ENCODE peak calls at places on chromosomes 11 and 22, in ten cellular contexts. P is A549; L is caudate nucleus; X is AG04450; A is GM23248; T is heart right ventricle; N is CD8-positive, alpha-beta T cell; C is hepatocyte; O is cardiac muscle cell; J is effector memory CD4-positive, alpha-beta T cell. K is an unnamed sample.

GRCh38 chr11:133942594-133942993 is 14.2 kb downstream of the IGSF9B start:
- DNase-seq in L (no peak), P (no peak), J (no peak), A (no peak), X (no peak), T (no peak), C (no peak), O (no peak), N (no peak), K (no peak)

GRCh38 chr22:20571078-20571503 is 63.7 kb downstream of the MED15 start:
- DNase-seq in L (no peak), O (no peak), A (no peak), C (no peak), J (no peak), N (no peak), T (no peak), P (no peak), X (no peak), K (no peak)

GRCh38 chr11:87031433-87032170 is 6.1 kb upstream of the TMEM135 start:
- DNase-seq in J (no peak), P (no peak), L (no peak), N (no peak), T (no peak), O (no peak), A (no peak), C (no peak), X (no peak), K (no peak)

GRCh38 chr11:26286472-26287066 is 45.4 kb upstream of the ANO3 start:
- DNase-seq in O (peak; percentile 53), P (no peak), N (no peak), X (no peak), C (peak; percentile 50), T (no peak), A (peak; percentile 37), L (no peak), J (no peak), K (no peak)

GRCh38 chr22:43008509-43008908 is 6.4 kb downstream of the PACSIN2 start:
- DNase-seq in O (no peak), P (no peak), A (peak; percentile 65), L (no peak), N (no peak), X (no peak), C (no peak), T (no peak), J (no peak), K (no peak)

GRCh38 chr11:6249822-6250555 is 9.6 kb upstream of the CCKBR start:
- DNase-seq in J (no peak), T (peak; percentile 60), P (peak; percentile 36), C (peak; percentile 78), A (peak; percentile 92), O (peak; percentile 96), L (no peak), N (no peak), X (peak; percentile 41), K (no peak)

GRCh38 chr11:10488121-10488580 is 33.1 kb downstream of the AMPD3 start:
- DNase-seq in X (no peak), P (no peak), A (no peak), N (no peak), T (no peak), C (no peak), O (no peak), J (no peak), L (no peak), K (no peak)

GRCh38 chr11:31487848-31488247 is 21.6 kb downstream of the IMMP1L start:
- DNase-seq in J (no peak), C (peak; percentile 30), X (peak; percentile 27), L (no peak), T (no peak), P (no peak), A (peak; percentile 66), O (peak; percentile 81), N (no peak), K (no peak)

GRCh38 chr11:111555255-111555654 is 14.7 kb downstream of the LAYN start:
- DNase-seq in P (no peak), O (no peak), C (no peak), N (no peak), J (no peak), A (peak; percentile 77), T (no peak), X (no peak), L (no peak), K (no peak)

GRCh38 chr11:111549869-111550203 is 9.3 kb downstream of the LAYN start:
- DNase-seq in J (no peak), P (no peak), X (no peak), N (no peak), C (no peak), A (no peak), L (no peak), O (no peak), T (no peak), K (no peak)

GRCh38 chr11:111550258-111550657 is 9.7 kb downstream of the LAYN start:
- DNase-seq in C (no peak), O (no peak), T (no peak), L (no peak), J (no peak), A (no peak), X (no peak), P (no peak), N (no peak), K (no peak)

GRCh38 chr11:111557425-111558111 is 17.0 kb downstream of the LAYN start:
- DNase-seq in O (peak; percentile 61), X (peak; percentile 95), T (no peak), P (no peak), A (peak; percentile 98), J (no peak), N (no peak), L (no peak), C (peak; percentile 45), K (no peak)

DNA sequence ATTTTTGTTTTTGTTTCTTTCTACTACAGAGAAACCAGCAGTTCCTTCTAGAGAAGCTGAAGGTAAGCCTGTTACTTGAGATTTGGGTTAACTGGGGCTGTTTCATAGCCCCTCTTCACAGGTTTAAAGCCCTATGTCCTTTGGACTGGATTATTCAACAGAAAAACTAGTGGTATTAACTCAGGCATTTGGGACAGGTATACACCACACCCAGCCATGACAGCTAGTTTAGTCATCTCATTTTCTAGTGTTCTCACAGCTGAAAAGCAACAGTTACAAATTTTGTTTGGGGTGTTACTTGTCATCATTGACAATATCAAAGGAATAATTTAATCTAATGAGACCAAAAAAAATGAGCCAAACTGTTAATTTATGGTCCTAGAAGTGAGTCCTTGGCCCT is 14.0 kb downstream of the LAYN start:
- DNase-seq in N (no peak), C (no peak), J (no peak), O (no peak), A (peak; percentile 63), X (no peak), T (no peak), L (no peak), P (no peak), K (no peak)
- H3K27ac ChIP-seq in N (no peak overlapping the region), C (no peak overlapping the region), J (no peak overlapping the region), O (no peak overlapping the region), A (peak overlapping the region; percentile 97), X (peak overlapping the region; percentile 40), T (no peak overlapping the region), L (no peak overlapping the region), P (no peak overlapping the region), K (no peak overlapping the region)

GRCh38 chr11:69053169-69053477 is 4.4 kb downstream of the TPCN2 start:
- DNase-seq in O (no peak), C (no peak), A (no peak), N (no peak), L (no peak), T (no peak), X (no peak), J (no peak), P (no peak), K (no peak)

GRCh38 chr11:69053546-69054396 is 5.0 kb downstream of the TPCN2 start:
- DNase-seq in X (no peak), A (no peak), C (no peak), N (no peak), L (no peak), O (no peak), T (no peak), P (no peak), J (no peak), K (no peak)

GRCh38 chr11:69050592-69051380 is 2.1 kb downstream of the TPCN2 start:
- DNase-seq in C (no peak), X (no peak), N (no peak), A (no peak), L (peak; percentile 25), T (no peak), O (no peak), J (no peak), P (no peak), K (peak; percentile 48)

GRCh38 chr11:69051381-69052342 is 2.9 kb downstream of the TPCN2 start:
- DNase-seq in A (peak; percentile 8), X (no peak), P (no peak), L (no peak), O (no peak), N (no peak), J (no peak), T (no peak), C (no peak), K (no peak)

GRCh38 chr11:69052343-69053168 is 3.8 kb downstream of the TPCN2 start:
- DNase-seq in A (no peak), T (no peak), O (no peak), X (no peak), N (no peak), J (no peak), L (no peak), P (no peak), C (no peak), K (no peak)
- H3K27ac ChIP-seq in A (no peak overlapping the region), T (no peak overlapping the region), O (peak overlapping the region; percentile 47), X (no peak overlapping the region), N (no peak overlapping the region), J (no peak overlapping the region), L (peak overlapping the region; percentile 36), P (no peak overlapping the region), C (no peak overlapping the region), K (no peak overlapping the region)

GRCh38 chr22:22942511-22943329 is 55.1 kb downstream of the IGLL5 start:
- DNase-seq in J (peak; percentile 60), O (peak; percentile 70), N (peak; percentile 69), A (peak; percentile 66), P (peak; percentile 35), C (peak; percentile 84), L (no peak), X (no peak), T (peak; percentile 52), K (no peak)

GRCh38 chr22:22939537-22940368 is 52.1 kb downstream of the IGLL5 start:
- DNase-seq in P (no peak), J (no peak), L (no peak), O (no peak), X (no peak), T (no peak), C (no peak), N (no peak), A (no peak), K (no peak)

GRCh38 chr22:22938672-22939536 is 51.3 kb downstream of the IGLL5 start:
- DNase-seq in N (no peak), O (no peak), X (no peak), A (no peak), J (no peak), C (no peak), T (no peak), L (no peak), P (no peak), K (no peak)

GRCh38 chr22:22941831-22942510 is 54.4 kb downstream of the IGLL5 start:
- DNase-seq in J (no peak), O (no peak), X (no peak), T (peak; percentile 0), L (no peak), A (no peak), P (no peak), N (no peak), C (no peak), K (no peak)

DNA sequence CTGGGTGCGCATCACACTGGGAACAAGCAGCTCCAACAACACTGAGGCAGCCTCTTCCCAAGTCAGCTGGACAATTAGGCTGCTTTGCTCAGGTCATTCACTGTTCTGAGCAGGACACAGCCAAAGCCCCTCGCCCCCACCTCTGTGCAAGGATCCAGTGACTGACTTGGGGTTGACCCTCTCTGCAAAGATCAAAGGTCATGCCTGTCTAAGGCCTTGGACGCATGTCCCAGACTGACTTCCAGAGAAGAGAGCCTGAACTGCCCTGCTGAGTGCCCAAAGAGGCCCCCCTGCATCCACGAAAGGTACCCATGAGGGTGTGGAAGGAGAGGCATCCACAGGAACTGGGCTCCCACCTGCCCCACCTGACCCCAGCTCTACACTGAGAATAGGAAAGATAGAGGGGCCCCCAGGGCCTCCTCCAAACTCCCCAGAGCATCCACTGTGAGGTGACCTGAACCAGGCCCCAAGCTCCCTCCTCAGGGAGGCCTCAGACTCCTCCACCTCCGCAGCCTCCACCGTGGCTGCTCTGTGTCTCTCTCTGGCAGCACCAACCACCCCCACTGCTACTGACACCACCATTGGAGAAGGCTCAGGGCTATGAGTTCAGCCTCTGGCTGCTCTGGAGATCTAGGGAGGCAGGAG is 53.5 kb downstream of the IGLL5 start:
- DNase-seq in C (no peak), L (no peak), T (no peak), O (no peak), N (no peak), P (no peak), A (no peak), X (no peak), J (no peak), K (no peak)
- H3K27ac ChIP-seq in C (no peak overlapping the region), L (no peak overlapping the region), T (no peak overlapping the region), O (no peak overlapping the region), N (no peak overlapping the region), P (no peak overlapping the region), A (no peak overlapping the region), X (no peak overlapping the region), J (no peak overlapping the region), K (no peak overlapping the region)

GRCh38 chr11:75510626-75511025 is 15.1 kb downstream of the GDPD5 start:
- DNase-seq in O (no peak), T (no peak), P (no peak), A (no peak), J (no peak), C (no peak), N (no peak), X (no peak), L (no peak), K (no peak)
- H3K27ac ChIP-seq in O (no peak overlapping the region), T (no peak overlapping the region), P (no peak overlapping the region), A (no peak overlapping the region), J (no peak overlapping the region), C (no peak overlapping the region), N (no peak overlapping the region), X (no peak overlapping the region), L (no peak overlapping the region), K (no peak overlapping the region)

K was measured in substantia nigra.